ENCODE peak calls at places on chromosomes 11 and 22, in five cellular contexts. E is GM19239, C is nucleus accumbens, S is EL, P is substantia nigra. Y is an unnamed sample.

GRCh38 chr11:63508009-63508408 is 2.1 kb downstream of the LGALS12 start:
- DNase-seq in E (no peak), S (no peak), P (peak), C (peak), Y (peak)

GRCh38 chr11:103395612-103396011 is 286.4 kb downstream of the DYNC2H1 start:
- DNase-seq in E (no peak), C (no peak), P (no peak), S (peak), Y (no peak)

GRCh38 chr11:123173040-123173855 is 21.8 kb downstream of the CLMP start:
- DNase-seq in P (no peak), C (no peak), S (peak), E (no peak), Y (no peak)

GRCh38 chr11:131223198-131223975 is 147.0 kb upstream of the NTM start:
- DNase-seq in P (no peak), E (no peak), S (no peak), C (no peak), Y (no peak)

GRCh38 chr11:6992457-6993431 is 27.4 kb downstream of the ZNF214 start:
- DNase-seq in C (no peak), S (peak), E (no peak), P (no peak), Y (no peak)

GRCh38 chr11:72773291-72773690 is 20.6 kb downstream of the STARD10 start:
- DNase-seq in P (peak), E (no peak), S (peak), C (no peak), Y (no peak)

GRCh38 chr11:89540826-89541225 is 49.7 kb upstream of the NOX4 start:
- DNase-seq in C (no peak), P (no peak), E (no peak), S (no peak), Y (no peak)

GRCh38 chr22:17969732-17970131 is 54.6 kb downstream of the MICAL3 start:
- DNase-seq in S (peak), E (no peak), C (no peak), P (no peak), Y (no peak)

GRCh38 chr11:47552086-47552580 is 799 bp downstream of the CELF1 start:
- DNase-seq in P (peak), E (no peak), C (no peak), S (peak), Y (no peak)

GRCh38 chr11:32438883-32439487 is 3.6 kb upstream of the WT1 start:
- DNase-seq in E (no peak), C (no peak), S (no peak), P (no peak), Y (no peak)

GRCh38 chr11:30527566-30527965 is 58.6 kb downstream of the MPPED2 start:
- DNase-seq in C (no peak), S (no peak), P (no peak), E (no peak), Y (no peak)

GRCh38 chr11:30128269-30128932 is 102.4 kb upstream of the FSHB start:
- DNase-seq in P (peak), S (peak), C (no peak), E (peak), Y (peak)

GRCh38 chr11:111707039-111707690 is 59.0 kb downstream of the PPP2R1B start:
- DNase-seq in E (no peak), P (peak), S (peak), C (no peak), Y (peak)

GRCh38 chr11:113457784-113458183 is 17.4 kb downstream of the DRD2 start:
- DNase-seq in C (no peak), P (no peak), S (no peak), E (no peak), Y (no peak)

GRCh38 chr11:106391771-106392412 is 314.4 kb downstream of the AASDHPPT start:
- DNase-seq in C (no peak), E (no peak), S (peak), P (no peak), Y (no peak)

GRCh38 chr11:28757725-28758515 is 649.7 kb downstream of the METTL15 start:
- DNase-seq in S (peak), P (no peak), E (no peak), C (no peak), Y (no peak)